ENCODE peak calls at places on chromosomes 2 and 18, in six cellular contexts. One of them, this sample, is unnamed.

GRCh38 chr2:16383411-16383810 is 282.2 kb downstream of the CYRIA start:
- DNase-seq in right lobe of liver: no peak
- DNase-seq in IMR-90: no peak
- DNase-seq in gastrocnemius medialis: no peak
- DNase-seq in sigmoid colon: no peak
- DNase-seq in HCT116: no peak
- DNase-seq in this sample: no peak

GRCh38 chr18:46069524-46069923 is 2.5 kb downstream of the PSTPIP2 start:
- DNase-seq in HCT116: no peak
- DNase-seq in right lobe of liver: no peak
- DNase-seq in sigmoid colon: no peak
- DNase-seq in IMR-90: peak
- DNase-seq in gastrocnemius medialis: no peak
- DNase-seq in this sample: no peak

GRCh38 chr2:120231974-120232635 is 8.9 kb upstream of the TMEM185B start:
- DNase-seq in gastrocnemius medialis: no peak
- DNase-seq in sigmoid colon: peak
- DNase-seq in right lobe of liver: no peak
- DNase-seq in IMR-90: peak
- DNase-seq in HCT116: no peak
- DNase-seq in this sample: no peak

GRCh38 chr2:28736034-28736433 is 15.6 kb upstream of the PPP1CB start:
- DNase-seq in HCT116: no peak
- DNase-seq in sigmoid colon: peak
- DNase-seq in right lobe of liver: peak
- DNase-seq in IMR-90: no peak
- DNase-seq in gastrocnemius medialis: peak
- DNase-seq in this sample: no peak

GRCh38 chr2:26395394-26395793 is 6.3 kb upstream of the DRC1 start:
- DNase-seq in gastrocnemius medialis: no peak
- DNase-seq in sigmoid colon: no peak
- DNase-seq in HCT116: no peak
- DNase-seq in right lobe of liver: no peak
- DNase-seq in IMR-90: no peak
- DNase-seq in this sample: no peak

GRCh38 chr2:27502149-27502548 is 5.5 kb downstream of the GCKR start:
- DNase-seq in right lobe of liver: no peak
- DNase-seq in HCT116: no peak
- DNase-seq in gastrocnemius medialis: no peak
- DNase-seq in sigmoid colon: no peak
- DNase-seq in IMR-90: peak
- DNase-seq in this sample: no peak

GRCh38 chr2:229914182-229914581 is 7.6 kb downstream of the TRIP12 start:
- DNase-seq in gastrocnemius medialis: no peak
- DNase-seq in HCT116: no peak
- DNase-seq in IMR-90: no peak
- DNase-seq in right lobe of liver: no peak
- DNase-seq in sigmoid colon: no peak
- DNase-seq in this sample: no peak

GRCh38 chr2:1605659-1606400 is 138.5 kb downstream of the PXDN start:
- DNase-seq in gastrocnemius medialis: no peak
- DNase-seq in HCT116: no peak
- DNase-seq in right lobe of liver: no peak
- DNase-seq in IMR-90: peak
- DNase-seq in sigmoid colon: peak
- DNase-seq in this sample: peak

GRCh38 chr2:102033028-102033749 is 41.4 kb downstream of the IL1R2 start:
- DNase-seq in sigmoid colon: no peak
- DNase-seq in HCT116: no peak
- DNase-seq in gastrocnemius medialis: no peak
- DNase-seq in IMR-90: peak
- DNase-seq in right lobe of liver: peak
- DNase-seq in this sample: no peak

GRCh38 chr18:71114550-71115210 is 825.8 kb downstream of the SOCS6 start:
- DNase-seq in right lobe of liver: no peak
- DNase-seq in HCT116: no peak
- DNase-seq in IMR-90: no peak
- DNase-seq in sigmoid colon: no peak
- DNase-seq in gastrocnemius medialis: no peak
- DNase-seq in this sample: no peak

GRCh38 chr2:11967946-11968465 is 221.6 kb downstream of the LPIN1 start:
- DNase-seq in right lobe of liver: no peak
- DNase-seq in HCT116: no peak
- DNase-seq in gastrocnemius medialis: no peak
- DNase-seq in IMR-90: peak
- DNase-seq in sigmoid colon: no peak
- DNase-seq in this sample: no peak

DNA sequence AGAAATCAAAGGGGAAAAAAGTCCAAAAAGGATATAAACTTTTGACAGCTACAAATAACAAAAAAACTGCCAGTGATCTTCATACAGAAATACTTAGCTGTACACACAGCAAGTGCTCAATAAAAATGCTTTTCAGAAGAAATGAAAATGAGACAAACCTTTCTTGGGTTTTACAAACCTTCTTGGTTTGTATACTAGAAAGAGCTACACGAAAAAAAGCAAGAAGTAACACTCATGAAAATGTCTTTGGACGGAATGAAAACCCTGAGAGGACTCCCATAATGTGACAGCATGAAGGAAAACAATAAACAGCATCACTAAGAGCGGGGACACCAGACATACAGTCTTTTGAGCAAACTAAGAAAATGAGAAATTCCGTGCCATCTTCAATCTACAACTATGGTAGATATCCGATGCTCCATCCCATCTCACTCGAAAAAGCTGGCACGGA is 977 bp downstream of the BARD1 start:
- DNase-seq in right lobe of liver: no peak
- DNase-seq in sigmoid colon: no peak
- DNase-seq in gastrocnemius medialis: no peak
- DNase-seq in IMR-90: no peak
- DNase-seq in HCT116: no peak
- DNase-seq in this sample: no peak
- TF ChIP-seq POLR2A in right lobe of liver: no peak
- TF ChIP-seq POLR2A in sigmoid colon: no peak
- TF ChIP-seq POLR2A in gastrocnemius medialis: no peak
- TF ChIP-seq POLR2A in IMR-90: no peak
- TF ChIP-seq POLR2A in HCT116: no peak
- TF ChIP-seq POLR2A in this sample: no peak

GRCh38 chr2:53058526-53058925 is 709.1 kb upstream of the CHAC2 start:
- DNase-seq in gastrocnemius medialis: no peak
- DNase-seq in HCT116: no peak
- DNase-seq in IMR-90: peak
- DNase-seq in sigmoid colon: no peak
- DNase-seq in right lobe of liver: no peak
- DNase-seq in this sample: peak
- TF ChIP-seq POLR2A in gastrocnemius medialis: no peak
- TF ChIP-seq POLR2A in HCT116: no peak
- TF ChIP-seq POLR2A in IMR-90: no peak
- TF ChIP-seq POLR2A in sigmoid colon: no peak
- TF ChIP-seq POLR2A in right lobe of liver: no peak
- TF ChIP-seq POLR2A in this sample: no peak

GRCh38 chr2:97663962-97664635 is at the start of gene ACTR1B:
- DNase-seq in IMR-90: peak
- DNase-seq in sigmoid colon: peak
- DNase-seq in HCT116: peak
- DNase-seq in gastrocnemius medialis: peak
- DNase-seq in right lobe of liver: peak
- DNase-seq in this sample: peak
- TF ChIP-seq POLR2A in IMR-90: peak
- TF ChIP-seq POLR2A in sigmoid colon: peak
- TF ChIP-seq POLR2A in HCT116: peak
- TF ChIP-seq POLR2A in gastrocnemius medialis: peak
- TF ChIP-seq POLR2A in right lobe of liver: peak
- TF ChIP-seq POLR2A in this sample: peak

GRCh38 chr2:37671013-37671815 is at the start of gene CDC42EP3:
- DNase-seq in gastrocnemius medialis: peak
- DNase-seq in sigmoid colon: peak
- DNase-seq in HCT116: no peak
- DNase-seq in IMR-90: no peak
- DNase-seq in right lobe of liver: peak
- DNase-seq in this sample: peak
- TF ChIP-seq POLR2A in gastrocnemius medialis: peak
- TF ChIP-seq POLR2A in sigmoid colon: peak
- TF ChIP-seq POLR2A in HCT116: peak
- TF ChIP-seq POLR2A in IMR-90: peak
- TF ChIP-seq POLR2A in right lobe of liver: peak
- TF ChIP-seq POLR2A in this sample: peak